ENCODE peak calls at places on chromosomes 5 and 9, in seven cellular contexts. H is HCEC 1CT, F is AG04450, K is NCI-H1105 treated with DMSO at 0.1 percent for 48 hours, Q is fibroblast of mammary gland, O is T-helper 1 cell, U is nephron progenitor cell. B is an unnamed sample.

GRCh38 chr5:54275361-54275760 is 35.0 kb downstream of the ARL15 start:
- DNase-seq in K (no peak), H (no peak), Q (no peak), F (no peak), O (no peak), U (no peak), B (no peak)

GRCh38 chr9:124773473-124774130 is 2.5 kb upstream of the NR6A1 start:
- DNase-seq in O (no peak), H (no peak), K (no peak), U (no peak), F (no peak), Q (no peak), B (no peak)

GRCh38 chr5:129104910-129105455 is 10.4 kb downstream of the ISOC1 start:
- DNase-seq in H (no peak), K (no peak), O (no peak), F (no peak), Q (no peak), U (no peak), B (no peak)

GRCh38 chr9:78927099-78927940 is 630.4 kb downstream of the PSAT1 start:
- DNase-seq in F (no peak), K (no peak), Q (no peak), O (no peak), U (no peak), H (no peak), B (no peak)

GRCh38 chr9:69283003-69283402 is 42.0 kb upstream of the ENTREP1 start:
- DNase-seq in O (no peak), Q (no peak), U (no peak), F (no peak), K (no peak), H (no peak), B (no peak)

GRCh38 chr5:146731909-146732659 is 146.5 kb downstream of the PPP2R2B start:
- DNase-seq in K (no peak), O (no peak), U (no peak), F (peak), Q (peak), H (peak), B (no peak)

GRCh38 chr5:73564018-73564417 is 1.4 kb downstream of the ANKRA2 start:
- DNase-seq in K (no peak), O (no peak), U (no peak), F (no peak), Q (peak), H (no peak), B (no peak)

GRCh38 chr5:122916490-122916889 is 71.1 kb downstream of the SNX24 start:
- DNase-seq in F (no peak), H (no peak), K (no peak), Q (no peak), U (no peak), O (no peak), B (no peak)

GRCh38 chr5:57939771-57940170 is 457.2 kb upstream of the ACTBL2 start:
- DNase-seq in Q (no peak), K (no peak), U (no peak), O (no peak), H (no peak), F (no peak), B (no peak)

B was measured in memory B cell.